ENCODE peak calls at places on chromosome 14, in five cellular contexts. M is CD8-positive, alpha-beta T cell; X is nephron progenitor cell; P is AG09309; F is A549. Q is an unnamed sample.
A peak's percentile ranks its signal among the peaks of the same experiment; 100 is the strongest.

GRCh38 chr14:103472939-103473338 is 49.7 kb downstream of the CKB start:
- DNase-seq in P (no peak), F (no peak), X (no peak), M (no peak), Q (no peak)

GRCh38 chr14:92513204-92513965 is at the start of gene RIN3:
- DNase-seq in X (peak; percentile 72), M (peak; percentile 74), P (no peak), F (peak; percentile 46), Q (peak; percentile 84)

GRCh38 chr14:99401624-99402282 is 78.9 kb downstream of the SETD3 start:
- DNase-seq in P (no peak), F (no peak), X (no peak), M (no peak), Q (no peak)

GRCh38 chr14:22008098-22008412 is 334.4 kb upstream of the OR4E1 start:
- DNase-seq in M (no peak), P (no peak), X (no peak), F (no peak), Q (no peak)

GRCh38 chr14:30185832-30186231 is 258.2 kb upstream of the PRKD1 start:
- DNase-seq in M (no peak), X (no peak), F (no peak), P (no peak), Q (no peak)

GRCh38 chr14:54652188-54652889 is 85.4 kb downstream of the SAMD4A start:
- DNase-seq in P (peak; percentile 99), X (peak; percentile 35), M (no peak), F (peak; percentile 91), Q (no peak)

GRCh38 chr14:56118611-56119181 is 485 bp downstream of the PELI2 start:
- DNase-seq in X (peak; percentile 62), M (peak; percentile 67), P (no peak), F (no peak), Q (peak; percentile 44)

GRCh38 chr14:104450811-104451401 is 128.7 kb upstream of the C14orf180 start:
- DNase-seq in P (no peak), X (no peak), F (no peak), M (peak; percentile 38), Q (no peak)

GRCh38 chr14:52824479-52824878 is 33.1 kb upstream of the GNPNAT1 start:
- DNase-seq in F (no peak), M (no peak), X (no peak), P (no peak), Q (no peak)

GRCh38 chr14:55892906-55893305 is 225.3 kb upstream of the PELI2 start:
- DNase-seq in X (no peak), F (no peak), M (no peak), P (no peak), Q (no peak)

GRCh38 chr14:22427771-22428228 is 161.2 kb downstream of the DAD1 start:
- DNase-seq in P (peak; percentile 21), M (no peak), F (peak; percentile 13), X (no peak), Q (no peak)

GRCh38 chr14:104436741-104437701 is 142.5 kb upstream of the C14orf180 start:
- DNase-seq in X (no peak), M (peak; percentile 44), P (no peak), F (no peak), Q (no peak)

GRCh38 chr14:31419179-31420012 is 954 bp downstream of the HEATR5A start:
- DNase-seq in X (no peak), P (no peak), M (no peak), F (no peak), Q (no peak)

GRCh38 chr14:102591372-102591943 is 991 bp upstream of the RCOR1 start:
- DNase-seq in X (peak; percentile 43), F (no peak), M (peak; percentile 63), P (no peak), Q (peak; percentile 47)

GRCh38 chr14:91138511-91139359 is 24.9 kb downstream of the DGLUCY start:
- DNase-seq in F (peak; percentile 28), P (no peak), X (no peak), M (peak; percentile 57), Q (peak; percentile 43)

DNA sequence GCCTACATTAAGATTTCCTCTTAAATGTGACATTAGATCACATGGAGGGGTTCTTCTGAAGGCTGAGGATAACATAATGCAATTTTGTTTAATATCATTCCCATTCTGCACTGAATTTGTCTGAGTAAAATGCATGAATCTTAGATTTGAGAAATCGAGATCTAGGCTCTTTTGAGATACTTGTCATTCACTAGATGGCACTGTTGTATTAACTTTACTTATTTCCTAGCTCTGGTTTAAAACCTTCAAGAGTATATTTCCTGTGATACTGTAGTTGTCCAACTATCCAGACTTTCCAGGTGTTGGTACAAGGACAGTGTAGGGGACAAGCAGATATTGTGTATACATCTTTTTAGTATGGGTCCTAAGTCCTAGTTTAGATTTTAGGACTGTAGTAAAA is 91.7 kb upstream of the SEL1L start:
- DNase-seq in F (peak; percentile 8), M (no peak), X (no peak), P (no peak), Q (peak; percentile 40)
- TF ChIP-seq CTCF in F (peak; percentile 58), M (no peak), X (peak; percentile 46), P (no peak), Q (no peak)

GRCh38 chr14:67883717-67884116 is 64.1 kb downstream of the RAD51B start:
- DNase-seq in M (no peak), X (no peak), P (peak; percentile 3), F (peak; percentile 18), Q (no peak)
- TF ChIP-seq CTCF in M (no peak), X (no peak), P (no peak), F (peak; percentile 65), Q (no peak)

DNA sequence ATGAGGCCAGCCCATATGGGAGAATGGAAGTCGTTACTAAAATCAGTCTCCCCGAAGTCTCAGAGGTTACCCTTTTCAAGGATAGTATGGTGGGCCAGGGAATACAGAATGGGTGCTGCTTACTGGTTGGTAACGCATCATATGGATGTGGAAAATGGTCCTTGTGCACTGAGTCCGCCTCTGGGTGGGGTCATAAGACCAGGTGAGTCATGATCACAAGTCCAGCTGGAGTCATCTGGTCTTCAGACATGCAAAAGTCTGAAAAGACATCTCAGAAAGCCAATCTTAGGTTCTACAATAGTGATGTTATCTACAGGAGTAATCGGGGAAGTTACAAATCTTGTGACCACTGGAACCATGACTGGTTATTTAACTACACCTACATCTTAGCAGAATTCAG is 71.9 kb upstream of the TCL1B start:
- DNase-seq in X (no peak), F (no peak), P (no peak), M (no peak), Q (no peak)
- TF ChIP-seq CTCF in X (no peak), F (no peak), P (no peak), M (no peak), Q (peak; percentile 33)

GRCh38 chr14:57938533-57938932 is 72.6 kb upstream of the SLC35F4 start:
- DNase-seq in M (no peak), P (no peak), F (no peak), X (no peak), Q (no peak)
- TF ChIP-seq CTCF in M (no peak), P (no peak), F (no peak), X (no peak), Q (no peak)

GRCh38 chr14:88452231-88452630 is 66.8 kb downstream of the SPATA7 start:
- DNase-seq in X (no peak), P (no peak), F (no peak), M (no peak), Q (no peak)
- TF ChIP-seq CTCF in X (no peak), P (no peak), F (no peak), M (no peak), Q (no peak)

GRCh38 chr14:95761436-95761835 is 47.5 kb upstream of the TCL1A start:
- DNase-seq in X (no peak), F (no peak), P (no peak), M (no peak), Q (no peak)
- TF ChIP-seq CTCF in X (no peak), F (no peak), P (no peak), M (no peak), Q (no peak)

DNA sequence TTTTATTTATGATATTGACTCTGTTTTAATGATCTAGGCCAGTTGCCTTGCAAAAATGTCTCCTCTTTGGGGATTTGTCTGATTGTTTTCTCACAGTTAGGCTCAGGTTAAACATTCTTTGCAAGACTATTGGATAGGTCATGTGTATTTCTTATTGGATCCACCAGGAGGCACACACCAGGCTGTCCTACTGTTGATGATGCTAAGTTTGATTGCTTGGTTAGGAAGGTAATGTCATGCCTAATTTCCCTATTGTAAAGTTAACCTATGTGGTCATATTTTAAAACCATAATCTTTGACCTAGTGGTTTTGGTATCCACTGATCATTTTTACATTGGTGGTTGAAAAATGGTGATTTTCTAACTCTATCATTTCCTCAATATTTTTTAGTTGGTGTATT is 137.1 kb downstream of the BRMS1L start:
- DNase-seq in P (no peak), X (no peak), F (peak; percentile 10), M (no peak), Q (no peak)
- TF ChIP-seq CTCF in P (no peak), X (peak; percentile 37), F (peak; percentile 14), M (no peak), Q (no peak)

GRCh38 chr14:76509291-76509690 is 133.4 kb downstream of the ESRRB start:
- DNase-seq in P (no peak), F (no peak), M (no peak), X (no peak), Q (no peak)

GRCh38 chr14:76514599-76514998 is 138.7 kb downstream of the ESRRB start:
- DNase-seq in P (no peak), M (no peak), X (no peak), F (peak; percentile 63), Q (peak; percentile 54)

DNA sequence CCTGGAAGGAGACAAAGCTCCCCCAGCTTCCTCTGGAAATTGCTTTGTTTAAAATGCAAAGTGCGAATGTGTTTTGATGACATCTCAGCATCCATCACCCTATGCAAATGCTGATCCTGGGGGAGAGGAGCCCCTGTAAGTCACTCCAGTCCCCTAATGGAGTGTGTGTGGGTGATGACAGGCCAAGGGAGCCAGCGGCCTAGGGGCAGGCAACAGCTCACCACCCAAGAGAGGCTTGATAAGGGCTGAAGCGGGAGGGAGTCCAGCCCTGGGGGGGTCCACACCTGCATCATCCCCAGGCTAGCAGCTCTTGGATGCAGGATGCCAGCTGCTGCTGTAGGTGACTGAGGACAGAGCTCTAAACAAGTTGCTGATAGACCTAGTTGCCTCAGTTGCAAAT is 134.3 kb downstream of the ESRRB start:
- DNase-seq in F (no peak), P (no peak), X (no peak), M (no peak), Q (no peak)
- TF ChIP-seq CTCF in F (no peak), P (no peak), X (no peak), M (no peak), Q (no peak)

DNA sequence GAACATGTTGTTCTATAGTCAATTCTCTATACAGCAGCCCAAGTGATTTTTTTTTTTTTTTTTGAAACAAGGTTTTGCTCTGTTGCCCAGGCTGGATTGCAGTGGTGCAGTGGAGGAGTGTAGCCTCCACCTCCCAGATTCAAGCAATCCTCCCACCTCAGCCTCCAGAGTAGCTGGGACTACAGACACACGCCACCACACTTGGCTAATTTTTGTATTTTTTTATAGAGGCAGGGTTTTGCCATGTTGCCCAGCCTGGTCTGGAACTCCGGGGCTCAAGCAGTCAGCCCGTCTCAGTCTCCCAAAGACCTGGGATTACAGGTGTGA is 111.8 kb downstream of the DPF3 start:
- DNase-seq in X (no peak), F (no peak), P (no peak), M (no peak), Q (no peak)
- TF ChIP-seq CTCF in X (no peak), F (no peak), P (no peak), M (no peak), Q (no peak)

Q was measured in GM20000.